ENCODE peak calls at places on chromosome 16, in nine cellular contexts. Y is stimulated activated CD8-positive, alpha-beta memory T cell treated with anti-CD3 and anti-CD28 coated beads, Interleukin-15, amount 100 ng/mL, for 24 hours; J is NCI-H446 treated with DMSO at 0.1 percent for 48 hours; N is activated T-helper 1 cell treated with anti-CD3 and anti-CD28 coated beads, Interleukin-2, amount 50 U/mL, for 16 hours; B is left cardiac atrium; Q is stimulated activated naive CD4-positive, alpha-beta T cell; R is bronchial epithelial cell; S is HEK293T; E is fibroblast of mammary gland. A is an unnamed sample.

GRCh38 chr16:12097523-12098428 is 121.2 kb downstream of the SNX29 start:
- DNase-seq in S (no peak), B (peak; percentile 33), E (peak; percentile 37), Y (no peak), Q (no peak), J (no peak), R (peak; percentile 79), N (no peak), A (peak; percentile 17)

GRCh38 chr16:85384831-85385462 is 228.2 kb upstream of the GSE1 start:
- DNase-seq in R (peak; percentile 81), J (no peak), E (no peak), Y (no peak), Q (no peak), N (no peak), S (no peak), B (peak; percentile 7), A (peak; percentile 19)

GRCh38 chr16:14641877-14642276 is 9.1 kb downstream of the BFAR start:
- DNase-seq in S (no peak), R (no peak), Y (no peak), B (no peak), N (no peak), Q (no peak), E (no peak), J (no peak), A (no peak)

GRCh38 chr16:12546918-12547607 is 256.6 kb downstream of the CPPED1 start:
- DNase-seq in Q (no peak), R (no peak), B (no peak), N (no peak), J (no peak), E (no peak), Y (no peak), S (no peak), A (no peak)

GRCh38 chr16:5490499-5490898 is 392.9 kb upstream of the EEF2KMT start:
- DNase-seq in B (peak; percentile 27), R (no peak), N (no peak), E (peak; percentile 3), J (no peak), Y (no peak), Q (no peak), S (peak; percentile 69), A (peak; percentile 3)

GRCh38 chr16:66248096-66248495 is 118.4 kb upstream of the CDH5 start:
- DNase-seq in S (no peak), E (peak; percentile 90), B (peak; percentile 84), Q (no peak), R (no peak), J (no peak), N (no peak), Y (no peak), A (peak; percentile 25)

GRCh38 chr16:56667581-56668571 is at the start of gene MT1G:
- DNase-seq in J (no peak), N (no peak), E (no peak), R (no peak), B (peak; percentile 57), S (no peak), Q (no peak), Y (no peak), A (no peak)

GRCh38 chr16:89498839-89499238 is 8.5 kb upstream of the ANKRD11 start:
- DNase-seq in R (no peak), B (no peak), J (no peak), E (peak; percentile 98), N (no peak), Q (no peak), Y (no peak), S (no peak), A (no peak)

GRCh38 chr16:84764970-84765369 is 54.8 kb upstream of the CRISPLD2 start:
- DNase-seq in E (no peak), Q (no peak), Y (no peak), R (no peak), B (no peak), J (no peak), N (no peak), S (no peak), A (no peak)

GRCh38 chr16:3017806-3018506 is at the start of gene CLDN6:
- DNase-seq in B (no peak), Y (no peak), J (no peak), S (peak; percentile 73), N (no peak), Q (peak; percentile 11), R (no peak), E (no peak), A (no peak)

GRCh38 chr16:4529085-4530060 is 9.2 kb downstream of the CDIP1 start:
- DNase-seq in J (no peak), E (peak; percentile 42), S (peak; percentile 37), Y (no peak), B (no peak), Q (peak; percentile 16), R (peak; percentile 82), N (no peak), A (no peak)

GRCh38 chr16:74480150-74481029 is 59.1 kb upstream of the CLEC18B start:
- DNase-seq in S (peak; percentile 60), B (peak; percentile 43), R (peak; percentile 85), J (no peak), E (peak; percentile 60), Q (no peak), Y (no peak), N (no peak), A (peak; percentile 90)

GRCh38 chr16:25213709-25214416 is 2.9 kb upstream of the AQP8 start:
- DNase-seq in B (no peak), Y (no peak), R (no peak), J (no peak), S (no peak), N (no peak), Q (no peak), E (no peak), A (no peak)

GRCh38 chr16:66058181-66058580 is 308.3 kb upstream of the CDH5 start:
- DNase-seq in Q (no peak), B (no peak), E (peak; percentile 64), S (no peak), J (no peak), Y (no peak), N (no peak), R (no peak), A (no peak)

GRCh38 chr16:7303014-7303676 is 29.5 kb upstream of the RBFOX1 start:
- DNase-seq in E (no peak), R (no peak), Y (no peak), Q (no peak), S (no peak), B (no peak), N (no peak), J (no peak), A (no peak)

GRCh38 chr16:84177740-84178070 is 9.2 kb downstream of the TAF1C start:
- DNase-seq in E (peak; percentile 61), Y (no peak), B (no peak), Q (no peak), J (no peak), S (no peak), R (peak; percentile 79), N (no peak), A (no peak)

GRCh38 chr16:66895999-66896398 is 15.7 kb downstream of the PDP2 start:
- DNase-seq in E (no peak), S (no peak), R (no peak), N (no peak), J (no peak), Q (no peak), B (no peak), Y (no peak), A (no peak)

GRCh38 chr16:67013238-67013822 is 15.6 kb upstream of the CBFB start:
- DNase-seq in E (no peak), N (no peak), S (no peak), Y (no peak), B (peak; percentile 21), Q (no peak), J (no peak), R (no peak), A (no peak)

GRCh38 chr16:75251280-75252048 is at the start of gene BCAR1:
- DNase-seq in E (peak; percentile 94), B (peak; percentile 93), Q (no peak), N (no peak), Y (no peak), S (peak; percentile 86), J (peak; percentile 35), R (peak; percentile 58), A (peak; percentile 77)

GRCh38 chr16:86874141-86874540 is 295.8 kb downstream of the FOXL1 start:
- DNase-seq in Y (no peak), Q (no peak), R (peak; percentile 7), N (no peak), J (no peak), E (peak; percentile 32), B (no peak), S (peak; percentile 65), A (peak; percentile 53)

GRCh38 chr16:70529051-70529777 is 5.6 kb downstream of the SF3B3 start:
- DNase-seq in S (no peak), R (peak; percentile 68), B (no peak), Y (no peak), J (peak; percentile 16), Q (peak; percentile 8), E (peak; percentile 79), N (no peak), A (peak; percentile 66)

GRCh38 chr16:27867122-27868110 is 196.1 kb downstream of the GSG1L start:
- DNase-seq in R (peak; percentile 5), Q (no peak), S (peak; percentile 95), J (no peak), Y (peak; percentile 40), N (no peak), B (peak; percentile 60), E (peak; percentile 59), A (peak; percentile 75)

A was measured in PC-3.